ENCODE peak calls at places on chromosomes 3 and 15, in eight cellular contexts. A is fibroblast of villous mesenchyme, S is progenitor cell of endocrine pancreas, R is HepG2, I is body of pancreas, F is RWPE1, C is AG09309, H is cardiac fibroblast. N is an unnamed sample.

GRCh38 chr3:65894679-65895078 is 144.0 kb downstream of the MAGI1 start:
- DNase-seq in F (peak; percentile 58), H (peak; percentile 65), I (no peak), C (peak; percentile 80), R (no peak), S (no peak), A (peak; percentile 78), N (no peak)

GRCh38 chr3:47381317-47382157 is 716 bp downstream of the PTPN23 start:
- DNase-seq in R (peak; percentile 80), C (peak; percentile 21), S (peak; percentile 64), H (peak; percentile 90), I (peak; percentile 81), A (peak; percentile 91), F (peak; percentile 81), N (no peak)

GRCh38 chr15:25175033-25175788 is 220.4 kb downstream of the SNRPN start:
- DNase-seq in A (no peak), R (no peak), S (peak; percentile 7), H (no peak), C (no peak), I (no peak), F (no peak), N (no peak)

GRCh38 chr15:73573572-73573971 is 59.6 kb downstream of the NPTN start:
- DNase-seq in C (no peak), H (peak; percentile 98), R (no peak), F (peak; percentile 84), A (peak; percentile 93), I (no peak), S (no peak), N (no peak)

GRCh38 chr3:68943753-68944500 is 11.6 kb upstream of the TAFA4 start:
- DNase-seq in I (no peak), A (no peak), H (no peak), S (no peak), F (no peak), R (peak; percentile 24), C (no peak), N (no peak)

GRCh38 chr15:80483656-80484055 is 79.5 kb downstream of the ARNT2 start:
- DNase-seq in C (no peak), R (no peak), A (peak; percentile 63), I (no peak), H (peak; percentile 68), S (no peak), F (no peak), N (no peak)

GRCh38 chr3:34419801-34420200 is 621.4 kb downstream of the PDCD6IP start:
- DNase-seq in R (no peak), C (no peak), F (no peak), I (no peak), S (peak; percentile 13), A (no peak), H (no peak), N (no peak)

GRCh38 chr3:182902236-182902635 is 78.1 kb downstream of the DCUN1D1 start:
- DNase-seq in A (no peak), R (no peak), H (no peak), C (no peak), S (no peak), I (no peak), F (no peak), N (no peak)

GRCh38 chr15:68318931-68319909 is 41.7 kb downstream of the FEM1B start:
- DNase-seq in S (no peak), I (no peak), A (no peak), R (no peak), H (no peak), F (no peak), C (no peak), N (no peak)

GRCh38 chr15:37921527-37922385 is 12.7 kb upstream of the TMCO5A start:
- DNase-seq in C (no peak), H (peak; percentile 33), F (no peak), A (no peak), S (no peak), I (no peak), R (no peak), N (peak; percentile 39)

GRCh38 chr15:75360391-75360790 is 8.0 kb downstream of the MAN2C1 start:
- DNase-seq in A (no peak), I (no peak), H (no peak), C (no peak), F (no peak), R (no peak), S (no peak), N (no peak)

GRCh38 chr15:36156855-36157521 is 422.4 kb upstream of the CDIN1 start:
- DNase-seq in S (no peak), I (peak; percentile 4), C (peak; percentile 18), A (peak; percentile 77), F (no peak), H (peak; percentile 86), R (peak; percentile 23), N (no peak)

GRCh38 chr15:64034519-64034918 is 11.8 kb downstream of the DAPK2 start:
- DNase-seq in F (no peak), R (no peak), C (no peak), S (no peak), A (no peak), I (no peak), H (no peak), N (no peak)

GRCh38 chr3:51860703-51861665 is at the start of gene IQCF2:
- DNase-seq in H (no peak), F (no peak), C (no peak), R (no peak), I (no peak), S (no peak), A (no peak), N (no peak)

GRCh38 chr15:74870496-74871213 is 2.5 kb downstream of the SCAMP2 start:
- DNase-seq in I (no peak), A (peak; percentile 62), H (no peak), F (peak; percentile 48), C (no peak), R (no peak), S (no peak), N (no peak)

GRCh38 chr15:90838066-90838465 is 30.3 kb upstream of the FURIN start:
- DNase-seq in H (no peak), A (no peak), R (no peak), I (no peak), F (no peak), C (no peak), S (no peak), N (no peak)

GRCh38 chr3:129934234-129935123 is 40.0 kb upstream of the TRH start:
- DNase-seq in C (no peak), I (peak; percentile 46), H (peak; percentile 40), F (peak; percentile 56), R (peak; percentile 23), A (peak; percentile 31), S (peak; percentile 16), N (no peak)

DNA sequence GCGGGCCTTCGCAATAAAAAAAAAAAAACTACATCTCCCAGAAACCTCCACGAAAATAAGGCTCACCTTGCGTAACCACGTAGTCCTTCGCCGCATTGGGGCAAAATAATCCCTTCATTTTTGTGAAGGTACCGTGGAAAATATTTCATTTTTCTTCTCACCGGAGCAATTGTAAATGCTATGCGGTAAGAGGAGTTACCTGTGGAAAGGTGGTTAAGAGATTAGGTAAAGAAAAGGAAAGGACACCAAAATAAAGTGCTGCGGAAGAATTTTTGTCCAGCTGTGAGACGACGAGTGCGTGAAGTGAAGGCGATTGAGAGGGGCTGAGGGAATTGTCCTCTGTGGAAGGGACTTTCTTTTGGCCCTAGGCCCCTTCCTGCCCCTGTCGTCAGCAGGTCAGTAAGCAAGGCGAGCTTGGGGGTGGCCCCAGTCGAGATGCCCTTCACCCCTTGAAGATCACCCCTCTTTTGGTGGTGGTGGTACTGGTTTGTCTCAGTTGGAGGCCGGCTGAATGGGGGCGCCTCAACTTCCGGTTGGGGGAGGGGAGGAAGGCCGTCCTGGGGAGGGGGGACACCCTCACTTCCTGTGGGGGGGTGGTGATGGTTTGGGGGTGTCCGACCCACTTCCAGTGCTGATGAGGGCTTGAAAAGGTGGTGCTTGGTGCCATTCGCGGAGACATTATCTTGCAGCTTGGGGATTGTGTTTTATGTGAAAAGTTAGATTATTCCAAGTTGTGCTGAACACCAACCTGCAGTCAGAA is at the start of gene HMG20A:
- DNase-seq in I (peak; percentile 62), R (peak; percentile 80), C (peak; percentile 67), A (peak; percentile 93), H (peak; percentile 92), S (peak; percentile 43), F (peak; percentile 82), N (peak; percentile 67)
- TF ChIP-seq CTCF in I (no peak), R (peak; percentile 23), C (no peak), A (no peak), H (no peak), S (no peak), F (no peak), N (no peak)

GRCh38 chr3:151086484-151087456 is 1.3 kb downstream of the MED12L start:
- DNase-seq in C (peak; percentile 66), S (peak; percentile 74), H (peak; percentile 87), F (peak; percentile 72), I (peak; percentile 75), R (peak; percentile 70), A (peak; percentile 81), N (peak; percentile 63)
- TF ChIP-seq CTCF in C (peak; percentile 71), S (peak; percentile 50), H (peak; percentile 70), F (peak; percentile 28), I (peak; percentile 46), R (peak; percentile 64), A (peak; percentile 59), N (peak; percentile 65)

DNA sequence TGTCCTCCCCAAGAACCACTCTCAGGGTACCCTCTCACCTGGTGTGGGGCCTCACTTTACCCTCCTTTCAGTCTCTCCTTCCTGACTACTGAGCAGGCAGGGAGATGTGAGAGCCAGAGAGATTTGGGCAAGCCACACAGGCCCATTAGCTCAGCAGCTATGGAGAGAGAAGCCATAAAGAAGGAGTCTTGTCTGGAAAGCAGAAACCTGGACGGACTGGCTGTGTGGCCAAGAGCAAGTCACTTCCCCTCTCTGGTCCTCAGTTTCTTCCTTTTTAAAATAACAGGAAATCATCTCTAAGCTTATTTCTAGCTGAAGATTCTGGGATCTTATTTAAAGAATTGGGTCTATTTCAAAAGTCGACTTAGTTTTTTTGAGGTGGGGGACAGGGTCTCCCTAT is 65.8 kb upstream of the ZNF148 start:
- DNase-seq in C (no peak), R (no peak), S (no peak), H (no peak), I (no peak), A (no peak), F (no peak), N (no peak)
- TF ChIP-seq CTCF in C (no peak), R (no peak), S (no peak), H (no peak), I (no peak), A (no peak), F (no peak), N (no peak)

DNA sequence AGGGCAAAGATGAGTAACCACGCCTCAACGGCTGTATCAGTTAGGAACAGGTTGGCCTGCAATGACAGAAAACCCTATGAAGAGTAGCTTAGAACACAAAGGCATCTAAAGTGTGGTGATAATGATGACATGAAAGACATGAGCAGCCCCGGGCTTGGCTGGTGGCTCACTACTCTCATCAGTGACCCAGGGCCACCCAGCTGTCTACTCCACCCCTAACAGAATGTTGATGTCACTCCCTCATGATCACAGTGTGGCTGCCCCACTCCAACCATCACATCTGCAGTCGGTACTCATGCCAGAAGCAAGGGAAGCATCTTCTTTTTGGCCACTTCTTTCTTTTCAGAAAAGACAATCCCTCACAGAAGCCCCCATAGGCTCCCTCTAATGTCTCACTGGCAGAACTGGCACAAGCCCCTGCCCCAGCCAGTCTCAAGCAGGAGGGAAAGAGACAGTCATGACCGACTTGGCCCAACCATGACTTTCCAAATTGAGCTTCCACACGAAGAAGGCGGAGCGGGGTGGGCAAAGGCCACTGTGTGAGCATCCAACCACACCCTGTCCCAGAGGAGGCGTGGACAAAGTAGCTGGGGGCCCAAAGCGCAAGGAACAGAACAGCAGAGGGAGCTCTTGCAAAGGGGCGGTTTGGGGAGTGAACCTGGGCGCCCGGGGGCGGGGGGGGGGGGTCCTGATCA is 72.0 kb upstream of the IQSEC1 start:
- DNase-seq in R (peak; percentile 10), C (no peak), H (no peak), F (no peak), I (peak; percentile 5), S (no peak), A (no peak), N (no peak)
- TF ChIP-seq CTCF in R (peak; percentile 47), C (no peak), H (no peak), F (no peak), I (no peak), S (no peak), A (no peak), N (no peak)

N was measured in LNCaP clone FGC.